ENCODE peak calls at places on chromosomes 5 and 9, in five cellular contexts. One of them, this sample, is unnamed. For H3K4me1, the result is how much of the 10 kb centered on the place peaks cover.

GRCh38 chr5:35335752-35336151 is 105.5 kb upstream of the PRLR start:
- ATAC-seq in HCT116: no peak
- ATAC-seq in psoas muscle: no peak
- ATAC-seq in HepG2: no peak
- ATAC-seq in pancreas: peak
- ATAC-seq in this sample: no peak

GRCh38 chr5:119341452-119342349 is 14.1 kb upstream of the TNFAIP8 start:
- ATAC-seq in HCT116: no peak
- ATAC-seq in psoas muscle: no peak
- ATAC-seq in HepG2: no peak
- ATAC-seq in pancreas: peak
- ATAC-seq in this sample: no peak

GRCh38 chr5:53037141-53037859 is 48.1 kb downstream of the ITGA2 start:
- ATAC-seq in HCT116: peak
- ATAC-seq in psoas muscle: no peak
- ATAC-seq in HepG2: no peak
- ATAC-seq in pancreas: peak
- ATAC-seq in this sample: no peak

GRCh38 chr9:107624216-107624948 is 134.8 kb upstream of the KLF4 start:
- ATAC-seq in HCT116: no peak
- ATAC-seq in psoas muscle: no peak
- ATAC-seq in HepG2: no peak
- ATAC-seq in pancreas: no peak
- ATAC-seq in this sample: peak

GRCh38 chr9:132042324-132042723 is 37.3 kb downstream of the MED27 start:
- ATAC-seq in HCT116: peak
- ATAC-seq in psoas muscle: no peak
- ATAC-seq in HepG2: no peak
- ATAC-seq in pancreas: no peak
- ATAC-seq in this sample: no peak

GRCh38 chr9:111582888-111583287 is 16.6 kb downstream of the PTGR1 start:
- ATAC-seq in HCT116: no peak
- ATAC-seq in psoas muscle: no peak
- ATAC-seq in HepG2: no peak
- ATAC-seq in pancreas: no peak
- ATAC-seq in this sample: no peak

GRCh38 chr5:127916875-127917573 is 166.5 kb upstream of the SLC12A2 start:
- ATAC-seq in HCT116: no peak
- ATAC-seq in psoas muscle: no peak
- ATAC-seq in HepG2: no peak
- ATAC-seq in pancreas: peak
- ATAC-seq in this sample: no peak

GRCh38 chr5:151023047-151023615 is 2.7 kb downstream of the GPX3 start:
- ATAC-seq in HCT116: no peak
- ATAC-seq in psoas muscle: peak
- ATAC-seq in HepG2: no peak
- ATAC-seq in pancreas: peak
- ATAC-seq in this sample: no peak

GRCh38 chr5:76787237-76787636 is 31.6 kb upstream of the F2RL1 start:
- ATAC-seq in HCT116: no peak
- ATAC-seq in psoas muscle: no peak
- ATAC-seq in HepG2: peak
- ATAC-seq in pancreas: peak
- ATAC-seq in this sample: peak

GRCh38 chr5:169647566-169647965 is 10.5 kb downstream of the DOCK2 start:
- ATAC-seq in HCT116: no peak
- ATAC-seq in psoas muscle: no peak
- ATAC-seq in HepG2: no peak
- ATAC-seq in pancreas: peak
- ATAC-seq in this sample: no peak

GRCh38 chr9:107282759-107283620 is at the start of gene RAD23B:
- ATAC-seq in HCT116: peak
- ATAC-seq in psoas muscle: peak
- ATAC-seq in HepG2: peak
- ATAC-seq in pancreas: peak
- ATAC-seq in this sample: peak

GRCh38 chr5:157178961-157179360 is 1.7 kb upstream of the ITK start:
- ATAC-seq in HCT116: no peak
- ATAC-seq in psoas muscle: no peak
- ATAC-seq in HepG2: no peak
- ATAC-seq in pancreas: no peak
- ATAC-seq in this sample: no peak

GRCh38 chr5:169538935-169539334 is 44.6 kb upstream of the SPDL1 start:
- ATAC-seq in HCT116: no peak
- ATAC-seq in psoas muscle: no peak
- ATAC-seq in HepG2: no peak
- ATAC-seq in pancreas: peak
- ATAC-seq in this sample: no peak

GRCh38 chr9:89463986-89464901 is 33.7 kb downstream of the SEMA4D start:
- ATAC-seq in HCT116: no peak
- ATAC-seq in psoas muscle: no peak
- ATAC-seq in HepG2: no peak
- ATAC-seq in pancreas: peak
- ATAC-seq in this sample: no peak

GRCh38 chr5:75034137-75034739 is 18.1 kb downstream of the GCNT4 start:
- ATAC-seq in HCT116: no peak
- ATAC-seq in psoas muscle: no peak
- ATAC-seq in HepG2: no peak
- ATAC-seq in pancreas: no peak
- ATAC-seq in this sample: no peak

GRCh38 chr9:136151848-136152542 is 33.3 kb upstream of the TMEM250 start:
- ATAC-seq in HCT116: no peak
- ATAC-seq in psoas muscle: no peak
- ATAC-seq in HepG2: peak
- ATAC-seq in pancreas: no peak
- ATAC-seq in this sample: no peak

GRCh38 chr9:137788561-137789294 is 88.9 kb upstream of the CACNA1B start:
- ATAC-seq in HCT116: no peak
- ATAC-seq in psoas muscle: no peak
- ATAC-seq in HepG2: peak
- ATAC-seq in pancreas: no peak
- ATAC-seq in this sample: no peak

GRCh38 chr9:96462538-96462937 is 12.6 kb downstream of the HABP4 start:
- ATAC-seq in HCT116: no peak
- ATAC-seq in psoas muscle: no peak
- ATAC-seq in HepG2: no peak
- ATAC-seq in pancreas: no peak
- ATAC-seq in this sample: no peak

GRCh38 chr5:34832568-34832967 is 6.4 kb upstream of the TTC23L start:
- ATAC-seq in HCT116: no peak
- ATAC-seq in psoas muscle: no peak
- ATAC-seq in HepG2: no peak
- ATAC-seq in pancreas: no peak
- ATAC-seq in this sample: no peak

GRCh38 chr5:93587919-93588585 is 5.0 kb downstream of the NR2F1 start:
- ATAC-seq in HCT116: no peak
- ATAC-seq in psoas muscle: no peak
- ATAC-seq in HepG2: no peak
- ATAC-seq in pancreas: no peak
- ATAC-seq in this sample: no peak

GRCh38 chr9:32487981-32488380 is 38.0 kb downstream of the RIGI start:
- ATAC-seq in HCT116: no peak
- ATAC-seq in psoas muscle: no peak
- ATAC-seq in HepG2: no peak
- ATAC-seq in pancreas: no peak
- ATAC-seq in this sample: no peak

GRCh38 chr9:69785757-69786156 is 25.9 kb upstream of the PTAR1 start:
- ATAC-seq in HCT116: no peak
- ATAC-seq in psoas muscle: no peak
- ATAC-seq in HepG2: peak
- ATAC-seq in pancreas: no peak
- ATAC-seq in this sample: no peak

GRCh38 chr9:125911861-125912260 is 164.7 kb downstream of the PBX3 start:
- ATAC-seq in HCT116: no peak
- ATAC-seq in psoas muscle: no peak
- ATAC-seq in HepG2: no peak
- ATAC-seq in pancreas: no peak
- ATAC-seq in this sample: no peak

GRCh38 chr5:74589204-74590056 is 51.1 kb downstream of the ENC1 start:
- ATAC-seq in HCT116: no peak
- ATAC-seq in psoas muscle: no peak
- ATAC-seq in HepG2: no peak
- ATAC-seq in pancreas: peak
- ATAC-seq in this sample: no peak

GRCh38 chr5:142621227-142621626 is 64.7 kb downstream of the FGF1 start:
- ATAC-seq in HCT116: peak
- ATAC-seq in psoas muscle: no peak
- ATAC-seq in HepG2: no peak
- ATAC-seq in pancreas: no peak
- ATAC-seq in this sample: no peak

GRCh38 chr9:33143241-33143642 is 23.9 kb downstream of the B4GALT1 start:
- ATAC-seq in HCT116: no peak
- ATAC-seq in psoas muscle: no peak
- ATAC-seq in HepG2: no peak
- ATAC-seq in pancreas: no peak
- ATAC-seq in this sample: no peak

GRCh38 chr5:63959177-63959982 is 2.9 kb downstream of the HTR1A start:
- ATAC-seq in HCT116: no peak
- ATAC-seq in psoas muscle: no peak
- ATAC-seq in HepG2: no peak
- ATAC-seq in pancreas: peak
- ATAC-seq in this sample: no peak

GRCh38 chr5:158756873-158757272 is 342.8 kb downstream of the EBF1 start:
- ATAC-seq in HCT116: no peak
- ATAC-seq in psoas muscle: no peak
- ATAC-seq in HepG2: no peak
- ATAC-seq in pancreas: no peak
- ATAC-seq in this sample: no peak
- TF ChIP-seq CTCF in HCT116: no peak
- TF ChIP-seq CTCF in psoas muscle: no peak
- TF ChIP-seq CTCF in HepG2: no peak
- TF ChIP-seq CTCF in pancreas: no peak
- TF ChIP-seq CTCF in this sample: no peak

DNA sequence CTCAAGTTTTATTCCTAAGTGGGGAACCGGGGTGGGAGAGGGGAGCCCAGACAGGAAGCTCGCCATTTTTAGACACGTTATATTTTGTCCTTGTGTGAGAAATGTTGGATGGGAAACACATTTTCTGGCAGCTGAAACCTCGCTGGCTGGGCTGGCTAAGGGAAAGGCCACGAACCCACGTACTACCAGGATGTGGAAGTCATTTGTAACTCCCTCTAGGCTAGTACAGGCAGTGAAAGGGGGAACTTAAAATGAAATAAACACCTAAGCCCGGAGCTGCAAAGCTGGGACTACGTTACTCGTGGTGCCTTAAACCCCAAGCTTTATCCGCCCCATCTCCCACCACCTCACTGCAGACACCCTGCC is 42.5 kb downstream of the TMEM174 start:
- ATAC-seq in HCT116: no peak
- ATAC-seq in psoas muscle: no peak
- ATAC-seq in HepG2: no peak
- ATAC-seq in pancreas: peak
- ATAC-seq in this sample: peak
- H3K4me3 ChIP-seq in HCT116: peak
- H3K4me3 ChIP-seq in psoas muscle: peak
- H3K4me3 ChIP-seq in HepG2: no peak
- H3K4me3 ChIP-seq in pancreas: peak
- H3K4me3 ChIP-seq in this sample: peak

GRCh38 chr5:146703499-146703898 is 175.1 kb downstream of the PPP2R2B start:
- ATAC-seq in HCT116: no peak
- ATAC-seq in psoas muscle: no peak
- ATAC-seq in HepG2: no peak
- ATAC-seq in pancreas: no peak
- ATAC-seq in this sample: no peak
- H3K4me1 ChIP-seq in HCT116: under half
- H3K4me1 ChIP-seq in psoas muscle: under half
- H3K4me1 ChIP-seq in HepG2: under half
- H3K4me1 ChIP-seq in pancreas: under half
- H3K4me1 ChIP-seq in this sample: under half

GRCh38 chr9:127347831-127348699 is 48.9 kb upstream of the SLC2A8 start:
- ATAC-seq in HCT116: peak
- ATAC-seq in psoas muscle: no peak
- ATAC-seq in HepG2: peak
- ATAC-seq in pancreas: peak
- ATAC-seq in this sample: no peak

GRCh38 chr9:127345566-127345965 is 51.4 kb upstream of the SLC2A8 start:
- ATAC-seq in HCT116: no peak
- ATAC-seq in psoas muscle: no peak
- ATAC-seq in HepG2: no peak
- ATAC-seq in pancreas: no peak
- ATAC-seq in this sample: no peak

GRCh38 chr9:127344373-127344995 is 52.5 kb upstream of the SLC2A8 start:
- ATAC-seq in HCT116: no peak
- ATAC-seq in psoas muscle: peak
- ATAC-seq in HepG2: no peak
- ATAC-seq in pancreas: no peak
- ATAC-seq in this sample: no peak

GRCh38 chr9:127349483-127350127 is 47.4 kb upstream of the SLC2A8 start:
- ATAC-seq in HCT116: no peak
- ATAC-seq in psoas muscle: peak
- ATAC-seq in HepG2: no peak
- ATAC-seq in pancreas: no peak
- ATAC-seq in this sample: no peak

DNA sequence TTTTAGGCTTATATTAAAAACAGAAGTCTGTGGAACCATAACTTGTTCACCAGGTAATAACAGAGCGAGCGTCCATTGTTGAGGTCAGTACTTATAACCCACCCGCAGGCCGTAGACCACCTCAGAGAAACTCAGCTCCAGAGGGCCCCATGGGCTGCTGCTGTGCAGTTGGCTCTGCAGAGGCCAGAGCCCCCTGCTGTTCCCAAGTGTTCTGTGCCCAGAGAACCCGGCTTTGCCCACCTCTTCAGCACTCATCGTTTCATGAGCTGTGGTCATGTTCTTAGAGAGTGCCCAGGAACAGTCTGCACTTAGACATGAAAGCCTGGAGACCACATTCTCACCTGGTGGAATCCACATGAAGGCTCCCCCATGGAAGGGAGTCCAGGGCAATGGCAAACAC is 50.4 kb upstream of the SLC2A8 start:
- ATAC-seq in HCT116: no peak
- ATAC-seq in psoas muscle: no peak
- ATAC-seq in HepG2: peak
- ATAC-seq in pancreas: no peak
- ATAC-seq in this sample: no peak
- TF ChIP-seq CTCF in HCT116: peak
- TF ChIP-seq CTCF in psoas muscle: no peak
- TF ChIP-seq CTCF in HepG2: peak
- TF ChIP-seq CTCF in pancreas: no peak
- TF ChIP-seq CTCF in this sample: no peak

This sample was measured in gastroesophageal sphincter.